ENCODE peak calls at places on chromosomes 5 and 9, in nine cellular contexts. B is endodermal cell, W is GM23248, Z is tibial artery, P is mammary epithelial cell, Y is Peyer's patch, D is pancreas, J is PC-9, M is MM.1S. S is an unnamed sample.

GRCh38 chr9:130309689-130310455 is 44.3 kb downstream of the HMCN2 start:
- DNase-seq in B (no peak), W (no peak), Z (no peak), P (no peak), Y (no peak), D (no peak), J (no peak), M (no peak), S (no peak)

GRCh38 chr9:22124263-22125011 is 115.3 kb upstream of the CDKN2B start:
- DNase-seq in B (no peak), W (no peak), Z (no peak), P (peak; percentile 56), Y (no peak), D (peak; percentile 16), J (no peak), M (no peak), S (no peak)

GRCh38 chr5:82388186-82388585 is 110.0 kb upstream of the RPS23 start:
- DNase-seq in B (no peak), W (peak; percentile 43), Z (no peak), P (no peak), Y (no peak), D (peak; percentile 5), J (no peak), M (no peak), S (no peak)

GRCh38 chr5:126419102-126419501 is 4.1 kb upstream of the GRAMD2B start:
- DNase-seq in B (no peak), W (no peak), Z (no peak), P (no peak), Y (no peak), D (no peak), J (no peak), M (no peak), S (no peak)

GRCh38 chr9:4630836-4631235 is 31.3 kb upstream of the PLPP6 start:
- DNase-seq in B (no peak), W (peak; percentile 13), Z (no peak), P (no peak), Y (no peak), D (no peak), J (no peak), M (no peak), S (no peak)

GRCh38 chr9:95572370-95573151 is 55.8 kb upstream of the PTCH1 start:
- DNase-seq in B (no peak), W (peak; percentile 87), Z (no peak), P (no peak), Y (no peak), D (no peak), J (no peak), M (no peak), S (no peak)

GRCh38 chr9:109355564-109356297 is 34.9 kb upstream of the EPB41L4B start:
- DNase-seq in B (no peak), W (no peak), Z (peak; percentile 7), P (peak; percentile 52), Y (no peak), D (no peak), J (no peak), M (no peak), S (no peak)

GRCh38 chr9:13967493-13967892 is 346.4 kb downstream of the NFIB start:
- DNase-seq in B (no peak), W (no peak), Z (no peak), P (no peak), Y (no peak), D (no peak), J (no peak), M (no peak), S (no peak)

GRCh38 chr5:170201311-170201710 is 31.5 kb upstream of the C5orf58 start:
- DNase-seq in B (no peak), W (no peak), Z (no peak), P (no peak), Y (no peak), D (no peak), J (no peak), M (no peak), S (no peak)

GRCh38 chr9:137156567-137157375 is 13.1 kb downstream of the LRRC26 start:
- DNase-seq in B (peak; percentile 82), W (peak; percentile 85), Z (no peak), P (no peak), Y (peak; percentile 30), D (no peak), J (no peak), M (peak; percentile 17), S (peak; percentile 31)

GRCh38 chr9:116096853-116097252 is 56.7 kb upstream of the PAPPA start:
- DNase-seq in B (no peak), W (no peak), Z (no peak), P (no peak), Y (no peak), D (no peak), J (peak; percentile 15), M (no peak), S (no peak)

GRCh38 chr5:7074176-7074575 is 321.8 kb upstream of the ADCY2 start:
- DNase-seq in B (no peak), W (no peak), Z (no peak), P (no peak), Y (no peak), D (no peak), J (no peak), M (no peak), S (no peak)

GRCh38 chr5:143435207-143435657 is 31.7 kb upstream of the NR3C1 start:
- DNase-seq in B (no peak), W (no peak), Z (no peak), P (no peak), Y (peak; percentile 62), D (no peak), J (no peak), M (peak; percentile 56), S (peak; percentile 72)

GRCh38 chr5:157108961-157109360 is at the start of gene HAVCR2:
- DNase-seq in B (no peak), W (no peak), Z (peak; percentile 73), P (no peak), Y (peak; percentile 75), D (no peak), J (no peak), M (peak; percentile 64), S (peak; percentile 62)

GRCh38 chr5:113678924-113679575 is 165.6 kb downstream of the YTHDC2 start:
- DNase-seq in B (peak; percentile 76), W (peak; percentile 61), Z (no peak), P (peak; percentile 36), Y (no peak), D (no peak), J (peak; percentile 15), M (peak; percentile 54), S (peak; percentile 15)

GRCh38 chr5:180010636-180011035 is 60.9 kb downstream of the RNF130 start:
- DNase-seq in B (no peak), W (no peak), Z (no peak), P (no peak), Y (no peak), D (no peak), J (no peak), M (no peak), S (no peak)

GRCh38 chr5:137826067-137826466 is 41.6 kb upstream of the MYOT start:
- DNase-seq in B (no peak), W (no peak), Z (no peak), P (no peak), Y (no peak), D (no peak), J (no peak), M (no peak), S (no peak)

GRCh38 chr9:121200346-121200745 is 1.3 kb downstream of the RAB14 start:
- DNase-seq in B (no peak), W (peak; percentile 26), Z (no peak), P (no peak), Y (no peak), D (no peak), J (no peak), M (no peak), S (no peak)

GRCh38 chr9:88537743-88538055 is 2.7 kb downstream of the NXNL2 start:
- DNase-seq in B (peak; percentile 56), W (peak; percentile 94), Z (peak; percentile 95), P (peak; percentile 69), Y (peak; percentile 26), D (peak; percentile 16), J (peak; percentile 17), M (peak; percentile 18), S (peak; percentile 15)
- H3K27ac ChIP-seq in B (no peak overlapping the region), W (peak overlapping the region; percentile 52), Z (peak overlapping the region; percentile 94), P (no peak overlapping the region), Y (peak overlapping the region; percentile 52), D (no peak overlapping the region), J (no peak overlapping the region), M (no peak overlapping the region), S (no peak overlapping the region)

GRCh38 chr9:37761511-37761910 is 7.9 kb downstream of the TRMT10B start:
- DNase-seq in B (no peak), W (peak; percentile 80), Z (no peak), P (no peak), Y (no peak), D (no peak), J (no peak), M (no peak), S (no peak)
- H3K4me1 ChIP-seq in B (no peaks in the 10 kb centered on the region), W (peaks cover 17% of the 10 kb centered on the region), Z (no peaks in the 10 kb centered on the region), P (no peaks in the 10 kb centered on the region), Y (no peaks in the 10 kb centered on the region), D (no peaks in the 10 kb centered on the region), J (no peaks in the 10 kb centered on the region), M (no peaks in the 10 kb centered on the region), S (no peaks in the 10 kb centered on the region)

DNA sequence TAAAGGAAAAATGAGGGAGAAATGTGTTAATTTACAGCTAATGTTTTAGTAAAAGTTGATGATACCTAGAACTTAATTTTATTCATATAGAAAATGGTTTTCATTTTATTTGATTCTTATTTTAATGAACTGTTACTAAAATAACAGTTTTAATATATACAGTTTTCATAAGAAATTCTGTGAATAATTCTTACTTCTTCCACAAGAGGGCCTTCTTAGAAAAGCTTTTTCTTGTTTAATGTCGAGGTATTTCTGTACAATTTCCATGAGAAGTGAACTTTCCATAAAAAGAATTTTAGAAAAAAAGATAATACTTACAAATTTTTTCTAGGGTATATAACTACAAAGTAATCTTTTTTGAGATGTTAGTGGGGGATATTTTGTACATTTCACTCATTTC is 73.9 kb downstream of the KLF9 start:
- DNase-seq in B (no peak), W (peak; percentile 72), Z (no peak), P (no peak), Y (no peak), D (no peak), J (no peak), M (no peak), S (peak; percentile 18)
- H3K27ac ChIP-seq in B (no peak overlapping the region), W (peak overlapping the region; percentile 3), Z (no peak overlapping the region), P (no peak overlapping the region), Y (no peak overlapping the region), D (no peak overlapping the region), J (no peak overlapping the region), M (no peak overlapping the region), S (no peak overlapping the region)

GRCh38 chr5:173299820-173300219 is 28.4 kb downstream of the STC2 start:
- DNase-seq in B (no peak), W (no peak), Z (no peak), P (no peak), Y (no peak), D (no peak), J (no peak), M (no peak), S (no peak)

GRCh38 chr5:173300389-173301047 is 27.7 kb downstream of the STC2 start:
- DNase-seq in B (no peak), W (no peak), Z (no peak), P (no peak), Y (no peak), D (no peak), J (no peak), M (no peak), S (no peak)

GRCh38 chr5:173303878-173304590 is 24.2 kb downstream of the STC2 start:
- DNase-seq in B (peak; percentile 90), W (peak; percentile 32), Z (no peak), P (no peak), Y (no peak), D (no peak), J (peak; percentile 87), M (no peak), S (no peak)

GRCh38 chr5:173302546-173303155 is 25.6 kb downstream of the STC2 start:
- DNase-seq in B (peak; percentile 72), W (peak; percentile 88), Z (no peak), P (peak; percentile 79), Y (no peak), D (no peak), J (peak; percentile 74), M (no peak), S (no peak)

GRCh38 chr5:173301695-173302545 is 26.3 kb downstream of the STC2 start:
- DNase-seq in B (no peak), W (peak; percentile 14), Z (no peak), P (no peak), Y (no peak), D (no peak), J (no peak), M (no peak), S (no peak)
- H3K4me1 ChIP-seq in B (peaks cover 9% of the 10 kb centered on the region), W (peaks cover 11% of the 10 kb centered on the region), Z (no peaks in the 10 kb centered on the region), P (peaks cover 15% of the 10 kb centered on the region), Y (no peaks in the 10 kb centered on the region), D (peaks cover 12% of the 10 kb centered on the region), J (peaks cover 41% of the 10 kb centered on the region), M (no peaks in the 10 kb centered on the region), S (no peaks in the 10 kb centered on the region)

S was measured in CD4-positive, alpha-beta memory T cell.